ENCODE peak calls at places on chromosome 2, in six cellular contexts. T, F, R, J, C and X are unnamed samples.

GRCh38 chr2:190340369-190340768 is 3.0 kb upstream of the INPP1 start:
- DNase-seq in C (peak; percentile 24), T (peak; percentile 72), R (peak; percentile 54), J (no peak), F (no peak), X (peak; percentile 42)

GRCh38 chr2:238422940-238423339 is 3.8 kb upstream of the ASB1 start:
- DNase-seq in J (no peak), F (no peak), R (no peak), T (no peak), C (no peak), X (no peak)

GRCh38 chr2:107648781-107649413 is 177.8 kb upstream of the RGPD4 start:
- DNase-seq in C (no peak), T (peak; percentile 29), R (no peak), F (no peak), J (no peak), X (no peak)

GRCh38 chr2:26380281-26380680 is 21.4 kb upstream of the DRC1 start:
- DNase-seq in T (no peak), J (no peak), F (no peak), C (no peak), R (no peak), X (no peak)

GRCh38 chr2:134154269-134154668 is 99.6 kb upstream of the MGAT5 start:
- DNase-seq in J (no peak), T (no peak), F (no peak), R (no peak), C (no peak), X (no peak)

GRCh38 chr2:186842373-186842772 is 6.6 kb downstream of the ZSWIM2 start:
- DNase-seq in C (no peak), T (no peak), J (no peak), R (no peak), F (no peak), X (no peak)

GRCh38 chr2:44672431-44672830 is 269.1 kb upstream of the SIX3 start:
- DNase-seq in T (no peak), C (no peak), J (no peak), F (no peak), R (no peak), X (no peak)

GRCh38 chr2:167151894-167152293 is 263.6 kb downstream of the XIRP2 start:
- DNase-seq in C (no peak), T (no peak), F (no peak), R (no peak), J (no peak), X (no peak)

GRCh38 chr2:11701831-11702301 is 31.9 kb upstream of the NTSR2 start:
- DNase-seq in C (no peak), J (peak; percentile 47), F (peak; percentile 66), R (no peak), T (no peak), X (peak; percentile 25)

GRCh38 chr2:194698012-194698411 is 959.0 kb upstream of the SLC39A10 start:
- DNase-seq in F (no peak), J (no peak), T (no peak), R (no peak), C (no peak), X (no peak)

GRCh38 chr2:187775651-187776050 is 221.4 kb upstream of the TFPI start:
- DNase-seq in T (no peak), F (peak; percentile 15), R (no peak), J (no peak), C (no peak), X (no peak)

GRCh38 chr2:136075466-136075865 is 42.5 kb downstream of the CXCR4 start:
- DNase-seq in R (no peak), F (no peak), C (no peak), T (no peak), J (peak; percentile 37), X (no peak)

GRCh38 chr2:42196403-42197267 is 27.5 kb downstream of the EML4 start:
- DNase-seq in C (no peak), T (peak; percentile 53), F (peak; percentile 58), J (peak; percentile 34), R (no peak), X (peak; percentile 66)

GRCh38 chr2:239773377-239774141 is 251.6 kb downstream of the NDUFA10 start:
- DNase-seq in R (no peak), F (no peak), T (no peak), C (no peak), J (no peak), X (no peak)

GRCh38 chr2:74917702-74918619 is 40.5 kb upstream of the POLE4 start:
- DNase-seq in T (no peak), F (peak; percentile 96), C (no peak), J (peak; percentile 97), R (no peak), X (peak; percentile 87)

GRCh38 chr2:205556841-205557539 is 125.3 kb upstream of the NRP2 start:
- DNase-seq in F (no peak), T (peak; percentile 45), R (no peak), J (no peak), C (no peak), X (no peak)

GRCh38 chr2:218217366-218218309 is 649 bp downstream of the ARPC2 start:
- DNase-seq in R (peak; percentile 66), T (peak; percentile 36), C (peak; percentile 31), F (peak; percentile 23), J (peak; percentile 85), X (peak; percentile 58)

GRCh38 chr2:109660046-109660860 is 46.1 kb downstream of the SOWAHC start:
- DNase-seq in C (no peak), J (no peak), T (no peak), F (no peak), R (no peak), X (no peak)

GRCh38 chr2:160252278-160252887 is 52.3 kb upstream of the ITGB6 start:
- DNase-seq in F (peak; percentile 44), J (peak; percentile 77), R (no peak), C (peak; percentile 14), T (no peak), X (peak; percentile 55)

GRCh38 chr2:132849118-132849517 is 179.1 kb upstream of the LYPD1 start:
- DNase-seq in J (no peak), R (no peak), C (no peak), F (peak; percentile 81), T (no peak), X (no peak)

GRCh38 chr2:228767196-228767595 is 503.9 kb downstream of the PID1 start:
- DNase-seq in R (no peak), J (peak; percentile 13), C (no peak), T (no peak), F (peak; percentile 19), X (no peak)

GRCh38 chr2:112721819-112722522 is 1.2 kb downstream of the NT5DC4 start:
- DNase-seq in C (no peak), R (no peak), F (no peak), T (no peak), J (no peak), X (no peak)

GRCh38 chr2:161141033-161141432 is 19.2 kb upstream of the TANK start:
- DNase-seq in F (no peak), R (no peak), J (no peak), C (no peak), T (no peak), X (no peak)

GRCh38 chr2:163600801-163601200 is 135.0 kb downstream of the FIGN start:
- DNase-seq in T (no peak), C (no peak), F (no peak), J (no peak), R (no peak), X (no peak)

GRCh38 chr2:222307138-222307756 is 8.4 kb upstream of the PAX3 start:
- DNase-seq in F (no peak), R (peak; percentile 65), J (no peak), C (no peak), T (peak; percentile 78), X (no peak)

DNA sequence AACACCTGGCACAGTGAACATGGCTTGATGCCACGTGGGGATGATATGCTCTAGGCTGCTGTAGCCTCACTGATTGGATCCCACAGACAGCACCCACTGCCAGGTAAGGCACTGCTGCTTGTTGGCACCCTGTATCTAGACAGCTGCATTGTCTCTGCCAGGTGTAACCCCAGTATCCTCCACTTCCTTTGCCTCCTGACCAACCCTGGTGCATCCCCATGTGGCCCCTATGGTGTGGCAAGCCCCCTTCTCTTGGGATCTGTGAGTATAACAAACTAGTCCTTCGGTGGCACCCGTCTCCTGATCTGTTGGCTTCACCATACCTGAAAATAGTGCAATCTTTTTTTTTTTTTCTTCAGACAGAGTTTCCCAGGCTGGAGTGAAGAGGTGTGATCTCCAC is 11.1 kb downstream of the TEX51 start:
- DNase-seq in J (no peak), R (peak; percentile 13), C (no peak), F (no peak), T (no peak), X (no peak)
- H2AK5ac ChIP-seq in J (no peak overlapping the region), R (no peak overlapping the region), C (no peak overlapping the region), F (no peak overlapping the region), T (no peak overlapping the region), X (no peak overlapping the region)

GRCh38 chr2:41038408-41038807 is 586.5 kb upstream of the SLC8A1 start:
- DNase-seq in R (no peak), C (no peak), F (peak; percentile 40), J (peak; percentile 87), T (no peak), X (peak; percentile 43)
- H4K91ac ChIP-seq in R (no peak overlapping the region), C (no peak overlapping the region), F (no peak overlapping the region), J (no peak overlapping the region), T (no peak overlapping the region), X (no peak overlapping the region)

DNA sequence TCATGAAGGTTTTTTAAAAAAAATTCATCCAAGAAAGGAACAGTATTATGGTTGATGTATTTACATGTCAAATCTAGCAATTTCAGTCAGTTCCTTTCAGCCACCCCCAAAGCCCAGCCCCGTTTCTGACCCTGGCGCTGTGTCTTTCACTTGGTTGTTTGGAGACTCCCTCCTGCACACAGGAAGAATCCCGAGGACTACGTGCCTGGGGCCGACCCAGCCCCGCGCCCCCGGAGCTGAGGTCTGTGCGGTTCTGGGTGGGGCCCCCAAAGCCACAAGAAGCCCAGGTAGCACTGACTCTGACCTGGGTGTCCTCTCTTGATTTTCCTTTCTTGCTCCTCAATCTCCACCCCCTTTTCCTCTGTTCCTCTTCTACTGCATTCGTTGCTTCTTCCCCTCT is 49.1 kb downstream of the TRAPPC12 start:
- DNase-seq in R (no peak), C (no peak), T (no peak), J (no peak), F (no peak), X (no peak)
- H2AK5ac ChIP-seq in R (no peak overlapping the region), C (no peak overlapping the region), T (no peak overlapping the region), J (no peak overlapping the region), F (no peak overlapping the region), X (no peak overlapping the region)

GRCh38 chr2:96699021-96699420 is 40.8 kb downstream of the LMAN2L start:
- DNase-seq in T (no peak), F (no peak), C (no peak), R (no peak), J (no peak), X (no peak)

GRCh38 chr2:96698221-96698861 is 41.5 kb downstream of the LMAN2L start:
- DNase-seq in T (no peak), R (no peak), F (no peak), C (no peak), J (no peak), X (no peak)

GRCh38 chr2:96700086-96700485 is 39.8 kb downstream of the LMAN2L start:
- DNase-seq in T (no peak), J (no peak), F (no peak), R (no peak), C (no peak), X (no peak)

GRCh38 chr2:96701636-96702035 is 38.2 kb downstream of the LMAN2L start:
- DNase-seq in C (no peak), J (no peak), R (no peak), T (no peak), F (no peak), X (no peak)

DNA sequence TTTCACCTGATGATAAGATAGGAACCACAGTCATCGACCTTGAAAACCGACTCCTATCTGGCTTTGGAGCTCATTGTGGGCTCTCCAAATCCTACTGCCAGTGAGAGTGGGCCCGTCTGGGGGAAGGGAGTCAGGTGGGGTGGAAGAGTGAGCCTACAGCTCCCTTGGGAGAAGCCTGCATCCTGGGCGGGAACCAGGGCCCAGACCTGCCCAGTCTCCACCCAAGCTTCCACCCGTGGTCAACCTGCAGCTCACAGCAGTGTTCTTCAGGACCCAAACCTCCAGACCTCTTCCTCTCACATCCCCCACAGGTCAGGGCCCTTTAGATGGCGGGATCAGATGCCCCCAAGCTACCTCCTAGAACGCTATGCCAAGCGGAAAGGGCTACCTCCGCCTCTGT is 40.2 kb downstream of the LMAN2L start:
- DNase-seq in J (no peak), F (no peak), C (no peak), T (no peak), R (no peak), X (no peak)
- H4K91ac ChIP-seq in J (no peak overlapping the region), F (no peak overlapping the region), C (no peak overlapping the region), T (no peak overlapping the region), R (no peak overlapping the region), X (no peak overlapping the region)